ENCODE peak calls at places on chromosomes 11 and 22, in six cellular contexts. K, V, L, P, T and E are unnamed samples.

GRCh38 chr11:22554221-22554620 is 71.4 kb downstream of the FANCF start:
- DNase-seq in T (no peak), L (no peak), V (no peak), P (no peak), K (no peak), E (no peak)

GRCh38 chr22:37887610-37888378 is 18.3 kb upstream of the MICALL1 start:
- DNase-seq in K (peak), T (peak), V (peak), L (peak), P (no peak), E (no peak)

GRCh38 chr11:72391638-72392423 is 42.5 kb downstream of the CLPB start:
- DNase-seq in T (no peak), P (no peak), L (no peak), V (no peak), K (no peak), E (no peak)

GRCh38 chr11:18731949-18732821 is 6.2 kb upstream of the IGSF22 start:
- DNase-seq in V (peak), P (no peak), L (peak), K (peak), T (peak), E (peak)

GRCh38 chr11:47215366-47215925 is 672 bp downstream of the DDB2 start:
- DNase-seq in K (no peak), T (no peak), L (peak), V (no peak), P (no peak), E (no peak)

GRCh38 chr22:49365191-49365837 is 462.4 kb downstream of the BRD1 start:
- DNase-seq in P (no peak), K (no peak), L (no peak), T (no peak), V (no peak), E (no peak)

GRCh38 chr11:64809781-64810241 is 540 bp downstream of the MEN1 start:
- DNase-seq in K (peak), L (peak), P (no peak), T (peak), V (peak), E (peak)

GRCh38 chr11:58097437-58097836 is 27.9 kb downstream of the OR9I1 start:
- DNase-seq in P (no peak), T (no peak), K (no peak), V (no peak), L (no peak), E (no peak)

GRCh38 chr11:28666632-28667031 is 558.4 kb downstream of the METTL15 start:
- DNase-seq in K (no peak), T (no peak), L (no peak), V (no peak), P (no peak), E (no peak)

GRCh38 chr11:88174627-88175003 is 628 bp downstream of the RAB38 start:
- DNase-seq in V (no peak), P (peak), K (peak), L (peak), T (peak), E (peak)

GRCh38 chr11:115581871-115582639 is 77.8 kb upstream of the CADM1 start:
- DNase-seq in L (peak), V (peak), K (peak), P (no peak), T (peak), E (no peak)

GRCh38 chr11:15923169-15923568 is 433.2 kb downstream of the SOX6 start:
- DNase-seq in V (no peak), P (no peak), K (no peak), T (peak), L (peak), E (no peak)

GRCh38 chr11:32706985-32707736 is 87.3 kb downstream of the CCDC73 start:
- DNase-seq in V (no peak), P (no peak), K (peak), L (no peak), T (no peak), E (no peak)

GRCh38 chr11:40162901-40163300 is 1296.6 kb downstream of the LRRC4C start:
- DNase-seq in P (no peak), T (no peak), V (no peak), L (no peak), K (no peak), E (no peak)

GRCh38 chr11:44621140-44621681 is 55.7 kb downstream of the CD82 start:
- DNase-seq in K (peak), L (peak), P (peak), T (peak), V (peak), E (peak)

GRCh38 chr11:95095858-95096587 is 6.4 kb downstream of the ENDOD1 start:
- DNase-seq in K (peak), T (no peak), L (no peak), P (no peak), V (no peak), E (no peak)

GRCh38 chr11:121104223-121104831 is 3.3 kb downstream of the TECTA start:
- DNase-seq in T (peak), V (no peak), L (no peak), P (no peak), K (no peak), E (peak)

GRCh38 chr11:28984216-28984615 is 876.0 kb downstream of the METTL15 start:
- DNase-seq in V (no peak), L (no peak), T (no peak), P (no peak), K (no peak), E (no peak)

GRCh38 chr11:118213774-118214173 is 11.0 kb downstream of the JAML start:
- DNase-seq in P (no peak), V (no peak), K (no peak), T (no peak), L (no peak), E (no peak)

GRCh38 chr11:23211221-23211620 is 350.9 kb upstream of the CCDC179 start:
- DNase-seq in L (no peak), T (no peak), V (no peak), K (peak), P (no peak), E (no peak)

GRCh38 chr11:10116588-10116987 is 177.4 kb downstream of the SBF2 start:
- DNase-seq in K (no peak), P (no peak), V (no peak), T (no peak), L (no peak), E (no peak)

GRCh38 chr22:25027959-25028840 is 75.7 kb downstream of the KIAA1671 start:
- DNase-seq in K (no peak), T (peak), P (no peak), L (peak), V (peak), E (no peak)

GRCh38 chr11:45098929-45099328 is 47.5 kb upstream of the PRDM11 start:
- DNase-seq in T (no peak), P (no peak), K (no peak), L (no peak), V (no peak), E (no peak)

GRCh38 chr11:95245038-95245437 is 14.0 kb upstream of the SESN3 start:
- DNase-seq in K (peak), V (no peak), P (no peak), L (peak), T (peak), E (no peak)

GRCh38 chr11:5486003-5486402 is 2.5 kb upstream of the OR52D1 start:
- DNase-seq in L (no peak), K (no peak), T (no peak), P (no peak), V (no peak), E (no peak)

GRCh38 chr11:1514349-1515061 is 27.9 kb upstream of the MOB2 start:
- DNase-seq in P (peak), T (no peak), L (no peak), V (no peak), K (peak), E (no peak)

GRCh38 chr11:66371627-66372415 is at the start of gene SLC29A2:
- DNase-seq in K (no peak), T (peak), V (peak), L (peak), P (peak), E (peak)

GRCh38 chr11:119337581-119338317 is 2.9 kb downstream of the C1QTNF5 start:
- DNase-seq in T (peak), V (peak), P (peak), K (peak), L (peak), E (no peak)

GRCh38 chr11:10716122-10716521 is 22.6 kb upstream of the IRAG1 start:
- DNase-seq in K (peak), P (no peak), T (no peak), V (no peak), L (no peak), E (no peak)

GRCh38 chr11:116035972-116036371 is 531.8 kb upstream of the CADM1 start:
- DNase-seq in K (no peak), V (no peak), P (no peak), L (no peak), T (peak), E (no peak)

GRCh38 chr22:46769191-46769675 is 6.8 kb downstream of the TBC1D22A start:
- DNase-seq in L (no peak), P (no peak), K (no peak), T (no peak), V (no peak), E (no peak)

GRCh38 chr11:62712413-62712812 is 4.9 kb downstream of the GNG3 start:
- DNase-seq in T (no peak), P (no peak), L (no peak), V (no peak), K (no peak), E (no peak)

GRCh38 chr11:122661182-122661945 is 5.8 kb downstream of the UBASH3B start:
- DNase-seq in L (peak), T (no peak), P (no peak), K (peak), V (no peak), E (no peak)

GRCh38 chr11:4636962-4637661 is at the start of gene OR51D1:
- DNase-seq in P (peak), K (peak), V (peak), L (peak), T (peak), E (peak)

GRCh38 chr11:102111787-102112653 is 1.8 kb downstream of the YAP1 start:
- DNase-seq in K (peak), V (peak), T (no peak), P (peak), L (peak), E (peak)

GRCh38 chr11:30445056-30445455 is 122.2 kb downstream of the ARL14EP start:
- DNase-seq in L (peak), V (peak), P (no peak), T (peak), K (no peak), E (no peak)
- TF ChIP-seq CTCF in L (peak), V (no peak), P (no peak), T (no peak), K (no peak), E (no peak)

DNA sequence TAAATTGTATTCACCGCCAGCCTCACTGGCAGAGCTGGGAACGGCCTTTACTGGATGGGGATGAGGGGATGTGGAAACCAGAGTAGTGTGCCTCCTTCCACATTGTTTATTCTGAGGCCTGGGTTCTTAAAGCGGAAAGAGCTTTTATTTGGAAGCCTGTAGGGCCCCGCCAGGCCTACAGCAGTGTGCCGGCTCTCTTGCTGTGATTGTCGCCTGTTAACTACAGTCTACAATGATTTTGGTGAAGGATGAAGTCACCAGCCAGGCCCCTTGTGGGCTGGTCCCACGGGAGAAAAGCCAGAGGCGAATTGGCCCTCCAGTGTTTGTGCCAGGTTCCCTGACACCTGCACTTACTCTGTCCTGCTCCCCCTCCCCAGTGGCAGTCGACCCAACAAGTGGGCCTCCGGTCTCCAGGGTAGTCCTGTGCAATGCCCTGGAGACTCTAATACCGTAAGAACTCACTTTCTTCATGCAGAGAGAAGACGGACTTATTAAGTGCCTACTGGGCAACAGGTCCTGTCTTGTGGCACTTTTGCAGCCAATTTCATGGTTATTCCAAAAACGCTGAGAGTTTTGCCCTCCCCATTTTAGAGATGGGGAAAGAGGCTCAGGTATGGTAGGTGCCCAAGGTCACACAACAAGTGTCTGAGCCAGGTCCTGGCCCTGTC is 1.2 kb downstream of the MICAL2 start:
- DNase-seq in V (no peak), K (no peak), L (peak), P (no peak), T (peak), E (no peak)
- H3K4me3 ChIP-seq in V (peak), K (peak), L (peak), P (peak), T (peak), E (peak)

GRCh38 chr11:114082415-114082748 is 22.9 kb downstream of the ZBTB16 start:
- DNase-seq in P (no peak), L (no peak), V (no peak), K (no peak), T (no peak), E (peak)

GRCh38 chr11:114080769-114081168 is 21.3 kb downstream of the ZBTB16 start:
- DNase-seq in L (no peak), K (no peak), V (no peak), T (no peak), P (no peak), E (no peak)

GRCh38 chr11:114080219-114080618 is 20.7 kb downstream of the ZBTB16 start:
- DNase-seq in T (no peak), P (no peak), K (no peak), V (no peak), L (no peak), E (peak)

GRCh38 chr11:114082767-114083181 is 23.3 kb downstream of the ZBTB16 start:
- DNase-seq in K (no peak), P (peak), V (peak), L (no peak), T (no peak), E (peak)

GRCh38 chr11:114081641-114082414 is 22.3 kb downstream of the ZBTB16 start:
- DNase-seq in L (no peak), V (no peak), K (peak), P (no peak), T (no peak), E (no peak)
- H3K27ac ChIP-seq in L (no peak), V (no peak), K (no peak), P (peak), T (no peak), E (peak)

DNA sequence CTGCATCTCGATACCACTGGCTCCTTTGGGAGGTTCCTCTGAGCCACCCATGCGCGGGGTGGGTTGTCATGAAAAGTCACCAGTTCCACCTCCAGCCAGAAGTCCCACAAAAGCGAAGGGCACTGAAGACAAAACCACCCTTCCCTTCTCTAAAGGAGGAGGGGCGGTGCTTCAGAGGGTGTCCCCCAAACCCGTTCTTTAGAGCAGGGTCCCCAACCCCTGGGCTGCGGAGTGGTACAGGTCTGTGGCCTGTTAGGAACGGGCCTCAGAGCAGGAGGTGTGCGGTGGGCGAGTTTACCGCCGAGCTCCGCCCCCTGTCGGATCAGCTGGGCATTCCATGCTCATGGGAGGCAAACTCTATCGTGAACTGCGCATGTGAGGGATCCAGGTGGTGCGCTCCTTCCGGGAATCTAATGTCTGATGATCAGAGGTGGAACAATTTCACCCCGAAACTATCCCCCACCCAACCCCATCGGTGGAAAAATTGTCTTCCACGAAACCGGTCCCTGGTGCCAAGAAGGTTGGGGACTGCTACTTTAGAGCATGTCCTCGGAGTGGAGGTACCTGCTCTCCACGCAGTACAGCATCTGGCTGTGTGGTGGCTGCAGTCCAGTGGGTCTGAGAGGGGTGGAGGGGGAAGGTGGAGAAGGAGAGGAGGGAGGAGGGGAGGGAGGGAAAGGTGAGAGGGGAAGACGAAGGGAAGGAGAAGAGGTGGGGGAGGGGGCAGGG is 72.9 kb upstream of the SEPTIN5 start:
- DNase-seq in P (no peak), V (peak), T (peak), K (no peak), L (peak), E (peak)
- TF ChIP-seq CTCF in P (peak), V (peak), T (peak), K (peak), L (peak), E (peak)

GRCh38 chr11:78961186-78961782 is 386.6 kb upstream of the NARS2 start:
- DNase-seq in K (peak), T (peak), L (peak), P (no peak), V (no peak), E (peak)
- H3K4me3 ChIP-seq in K (no peak), T (peak), L (peak), P (no peak), V (peak), E (no peak)

DNA sequence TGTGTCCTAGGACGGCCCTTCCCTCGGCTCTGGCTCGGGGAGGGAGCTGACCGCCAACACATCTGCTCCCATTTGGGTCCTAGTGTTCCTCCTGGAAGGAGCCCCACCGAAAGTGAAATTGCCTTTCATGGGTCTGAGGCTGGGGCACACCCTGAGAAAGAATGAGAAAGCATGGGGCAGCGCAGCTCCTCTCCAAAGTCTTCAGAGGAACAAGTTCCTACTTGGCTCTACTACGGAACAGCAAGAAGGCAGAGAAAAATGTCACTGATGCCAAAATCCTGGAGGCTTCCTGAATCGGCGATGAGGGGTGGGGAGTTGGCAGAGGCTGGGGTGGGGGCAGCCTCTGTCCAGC is 41.5 kb upstream of the MYEOV start:
- DNase-seq in K (no peak), L (no peak), P (no peak), V (no peak), T (no peak), E (no peak)
- H3K27ac ChIP-seq in K (no peak), L (no peak), P (no peak), V (no peak), T (no peak), E (peak)

DNA sequence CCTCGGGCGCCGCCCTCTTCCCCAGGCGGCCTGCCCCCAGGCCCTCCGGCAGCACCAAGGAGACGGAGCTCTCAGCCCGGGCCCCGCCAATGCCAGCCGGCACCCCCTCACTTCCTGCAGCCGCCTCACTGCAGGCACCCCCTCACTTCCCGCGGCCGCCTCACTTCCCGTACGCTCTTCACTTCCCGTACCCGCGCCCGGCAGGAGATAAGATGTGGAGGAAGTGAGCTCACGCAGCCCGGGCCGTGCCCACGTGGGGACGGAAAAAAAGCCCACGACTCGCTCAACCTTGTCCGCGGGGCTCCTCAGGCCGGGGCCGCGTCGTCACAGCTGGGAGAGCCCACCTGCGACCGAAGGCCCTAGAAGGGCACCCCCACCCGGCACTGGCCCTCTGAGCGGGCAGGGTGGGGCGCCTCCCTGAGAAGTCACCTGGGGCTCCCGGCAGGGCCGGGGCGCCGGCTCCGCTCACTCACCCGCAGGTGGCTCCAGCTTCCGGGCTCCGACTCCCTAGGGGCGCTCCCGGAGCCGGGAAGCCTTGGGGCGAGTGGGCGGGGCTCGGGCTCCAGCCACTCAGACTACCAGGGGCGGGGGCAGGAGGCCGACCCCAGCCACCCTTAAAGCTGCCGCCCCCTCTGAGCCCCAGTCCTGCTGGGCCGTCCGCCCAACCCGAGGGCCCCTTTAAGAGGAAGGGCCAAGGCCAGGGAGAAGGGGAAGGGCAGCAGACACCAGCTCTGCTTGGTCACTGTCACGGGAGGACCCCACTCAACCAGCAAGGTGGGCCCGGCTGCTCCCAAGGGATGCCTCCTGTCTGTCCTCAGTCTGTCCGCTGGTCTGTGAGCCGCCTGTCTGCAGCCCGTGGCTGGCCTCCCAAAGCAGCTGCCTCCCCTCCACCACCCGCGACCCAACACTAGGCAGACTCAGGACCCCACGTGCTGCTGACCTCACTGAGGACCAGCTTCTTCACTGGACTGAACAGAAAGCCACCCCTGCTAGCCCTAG is 31.4 kb downstream of the PISD start:
- DNase-seq in P (peak), K (peak), L (peak), V (peak), T (peak), E (peak)
- TF ChIP-seq CTCF in P (no peak), K (no peak), L (peak), V (no peak), T (no peak), E (no peak)